ENCODE peak calls at places on chromosome 19, in four cellular contexts. One of them, this sample, is unnamed.

GRCh38 chr19:50998686-50999085 is 2.7 kb downstream of the KLK8 start:
- DNase-seq in K562: no peak
- DNase-seq in GM12878: no peak
- DNase-seq in HL-60: no peak
- DNase-seq in this sample: no peak

GRCh38 chr19:2097330-2098327 is 914 bp downstream of the IZUMO4 start:
- DNase-seq in K562: peak
- DNase-seq in HL-60: no peak
- DNase-seq in GM12878: no peak
- DNase-seq in this sample: no peak

GRCh38 chr19:18428837-18429674 is 8.9 kb downstream of the ISYNA1 start:
- DNase-seq in GM12878: no peak
- DNase-seq in K562: peak
- DNase-seq in HL-60: no peak
- DNase-seq in this sample: peak

GRCh38 chr19:48608798-48609263 is 2.3 kb downstream of the SPACA4 start:
- DNase-seq in GM12878: no peak
- DNase-seq in K562: peak
- DNase-seq in HL-60: peak
- DNase-seq in this sample: peak

GRCh38 chr19:50036905-50037304 is 11.1 kb downstream of the ZNF473 start:
- DNase-seq in GM12878: no peak
- DNase-seq in HL-60: no peak
- DNase-seq in K562: no peak
- DNase-seq in this sample: no peak

GRCh38 chr19:49655570-49656455 is 9.8 kb downstream of the IRF3 start:
- DNase-seq in HL-60: no peak
- DNase-seq in K562: no peak
- DNase-seq in GM12878: no peak
- DNase-seq in this sample: no peak

GRCh38 chr19:23093832-23094231 is 23.0 kb upstream of the ZNF730 start:
- DNase-seq in K562: peak
- DNase-seq in GM12878: no peak
- DNase-seq in HL-60: no peak
- DNase-seq in this sample: no peak

GRCh38 chr19:39187552-39187943 is 9.2 kb upstream of the NCCRP1 start:
- DNase-seq in GM12878: no peak
- DNase-seq in K562: no peak
- DNase-seq in HL-60: no peak
- DNase-seq in this sample: no peak

GRCh38 chr19:18433039-18433691 is 4.8 kb downstream of the ISYNA1 start:
- DNase-seq in HL-60: no peak
- DNase-seq in K562: peak
- DNase-seq in GM12878: no peak
- DNase-seq in this sample: no peak

GRCh38 chr19:36915992-36916830 is at the start of the genes ZNF568 and ZNF829:
- DNase-seq in HL-60: peak
- DNase-seq in K562: peak
- DNase-seq in GM12878: peak
- DNase-seq in this sample: peak

GRCh38 chr19:16078311-16078758 is 2.0 kb downstream of the TPM4 start:
- DNase-seq in K562: peak
- DNase-seq in GM12878: no peak
- DNase-seq in HL-60: no peak
- DNase-seq in this sample: no peak

GRCh38 chr19:50602935-50603334 is 34.7 kb upstream of the LRRC4B start:
- DNase-seq in GM12878: no peak
- DNase-seq in HL-60: no peak
- DNase-seq in K562: peak
- DNase-seq in this sample: no peak

GRCh38 chr19:39433480-39434079 is 2.2 kb downstream of the RPS16 start:
- DNase-seq in K562: no peak
- DNase-seq in HL-60: no peak
- DNase-seq in GM12878: no peak
- DNase-seq in this sample: no peak

GRCh38 chr19:17647071-17648020 is 40.8 kb downstream of the UNC13A start:
- DNase-seq in GM12878: no peak
- DNase-seq in K562: peak
- DNase-seq in HL-60: no peak
- DNase-seq in this sample: no peak

GRCh38 chr19:2494447-2495129 is 18.7 kb downstream of the GADD45B start:
- DNase-seq in GM12878: no peak
- DNase-seq in K562: peak
- DNase-seq in HL-60: peak
- DNase-seq in this sample: peak

GRCh38 chr19:43563816-43564215 is 11.5 kb downstream of the XRCC1 start:
- DNase-seq in GM12878: no peak
- DNase-seq in HL-60: no peak
- DNase-seq in K562: no peak
- DNase-seq in this sample: no peak

GRCh38 chr19:43562211-43562697 is 13.1 kb downstream of the XRCC1 start:
- DNase-seq in K562: no peak
- DNase-seq in GM12878: no peak
- DNase-seq in HL-60: peak
- DNase-seq in this sample: no peak

GRCh38 chr19:43561144-43561970 is 14.0 kb downstream of the XRCC1 start:
- DNase-seq in GM12878: no peak
- DNase-seq in HL-60: no peak
- DNase-seq in K562: no peak
- DNase-seq in this sample: no peak

GRCh38 chr19:43564800-43565199 is 10.5 kb downstream of the XRCC1 start:
- DNase-seq in K562: no peak
- DNase-seq in HL-60: no peak
- DNase-seq in GM12878: no peak
- DNase-seq in this sample: no peak

GRCh38 chr19:43562698-43563241 is 12.6 kb downstream of the XRCC1 start:
- DNase-seq in K562: no peak
- DNase-seq in GM12878: peak
- DNase-seq in HL-60: peak
- DNase-seq in this sample: no peak
- TF ChIP-seq POLR2AphosphoS5 in K562: no peak
- TF ChIP-seq POLR2AphosphoS5 in GM12878: no peak
- TF ChIP-seq POLR2AphosphoS5 in HL-60: peak
- TF ChIP-seq POLR2AphosphoS5 in this sample: no peak

GRCh38 chr19:34904846-34905527 is 21.7 kb upstream of the ZNF30 start:
- DNase-seq in K562: no peak
- DNase-seq in GM12878: no peak
- DNase-seq in HL-60: no peak
- DNase-seq in this sample: no peak
- TF ChIP-seq SPI1 in K562: no peak
- TF ChIP-seq SPI1 in GM12878: no peak
- TF ChIP-seq SPI1 in HL-60: no peak
- TF ChIP-seq SPI1 in this sample: no peak

GRCh38 chr19:47272448-47273312 is 2.0 kb upstream of the INAFM1 start:
- DNase-seq in K562: peak
- DNase-seq in GM12878: no peak
- DNase-seq in HL-60: peak
- DNase-seq in this sample: peak

GRCh38 chr19:47274071-47274890 is at the start of gene INAFM1:
- DNase-seq in GM12878: peak
- DNase-seq in K562: peak
- DNase-seq in HL-60: peak
- DNase-seq in this sample: peak

GRCh38 chr19:47275866-47276461 is 1.3 kb downstream of the INAFM1 start:
- DNase-seq in GM12878: no peak
- DNase-seq in HL-60: no peak
- DNase-seq in K562: peak
- DNase-seq in this sample: no peak

GRCh38 chr19:47273313-47274070 is 1.2 kb upstream of the INAFM1 start:
- DNase-seq in HL-60: peak
- DNase-seq in GM12878: no peak
- DNase-seq in K562: peak
- DNase-seq in this sample: peak

GRCh38 chr19:47274891-47275865 is 493 bp downstream of the INAFM1 start:
- DNase-seq in GM12878: no peak
- DNase-seq in K562: peak
- DNase-seq in HL-60: no peak
- DNase-seq in this sample: no peak
- TF ChIP-seq POLR2AphosphoS5 in GM12878: no peak
- TF ChIP-seq POLR2AphosphoS5 in K562: no peak
- TF ChIP-seq POLR2AphosphoS5 in HL-60: no peak
- TF ChIP-seq POLR2AphosphoS5 in this sample: no peak

GRCh38 chr19:5539431-5539833 is 28.3 kb downstream of the TINCR start:
- DNase-seq in K562: no peak
- DNase-seq in GM12878: no peak
- DNase-seq in HL-60: no peak
- DNase-seq in this sample: no peak
- TF ChIP-seq SPI1 in K562: no peak
- TF ChIP-seq SPI1 in GM12878: no peak
- TF ChIP-seq SPI1 in HL-60: no peak
- TF ChIP-seq SPI1 in this sample: no peak

DNA sequence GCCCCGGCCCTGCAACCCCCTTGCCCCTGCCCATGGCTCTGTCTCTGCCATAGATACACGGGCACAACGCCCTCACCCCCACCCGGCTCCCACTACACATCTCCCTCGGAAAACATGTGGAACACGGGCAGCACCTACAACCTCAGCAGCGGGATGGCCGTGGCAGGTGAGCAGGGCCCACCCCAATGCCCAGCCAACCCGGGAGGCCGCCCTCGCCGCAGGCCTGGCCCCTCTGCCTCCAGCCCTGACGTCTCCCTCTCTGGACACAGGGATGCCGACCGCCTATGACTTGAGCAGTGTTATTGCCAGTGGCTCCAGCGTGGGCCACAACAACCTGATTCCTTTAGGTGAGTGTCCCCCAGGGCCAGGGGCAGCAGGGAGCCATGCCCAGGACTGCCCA is 7.7 kb downstream of the YIPF2 start:
- DNase-seq in GM12878: no peak
- DNase-seq in K562: no peak
- DNase-seq in HL-60: no peak
- DNase-seq in this sample: no peak
- TF ChIP-seq POLR2AphosphoS5 in GM12878: no peak
- TF ChIP-seq POLR2AphosphoS5 in K562: no peak
- TF ChIP-seq POLR2AphosphoS5 in HL-60: peak
- TF ChIP-seq POLR2AphosphoS5 in this sample: no peak

DNA sequence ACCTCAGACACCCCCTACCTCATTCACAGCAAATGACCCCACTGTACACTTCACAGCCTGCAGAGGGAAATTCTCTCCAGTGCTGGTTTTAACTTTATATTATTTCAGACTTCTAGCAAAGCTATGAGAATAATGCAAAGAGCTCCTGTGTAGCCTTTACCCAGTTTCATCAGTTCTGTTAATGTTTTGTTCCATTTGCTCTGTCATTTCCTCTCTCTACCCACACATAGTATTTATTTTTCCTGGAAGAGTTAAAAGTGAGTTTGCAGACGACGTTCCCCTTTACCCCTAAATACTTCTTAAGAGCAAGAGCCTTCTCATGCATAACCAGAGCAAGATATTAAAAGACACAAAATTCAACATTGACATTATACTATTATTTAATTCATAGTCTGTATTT is 49.9 kb upstream of the ADGRE1 start:
- DNase-seq in HL-60: no peak
- DNase-seq in GM12878: no peak
- DNase-seq in K562: no peak
- DNase-seq in this sample: no peak
- TF ChIP-seq SPI1 in HL-60: no peak
- TF ChIP-seq SPI1 in GM12878: no peak
- TF ChIP-seq SPI1 in K562: no peak
- TF ChIP-seq SPI1 in this sample: no peak

GRCh38 chr19:41308450-41309224 is 1.3 kb upstream of the CCDC97 start:
- DNase-seq in K562: peak
- DNase-seq in GM12878: peak
- DNase-seq in HL-60: peak
- DNase-seq in this sample: no peak
- TF ChIP-seq POLR2AphosphoS5 in K562: peak
- TF ChIP-seq POLR2AphosphoS5 in GM12878: peak
- TF ChIP-seq POLR2AphosphoS5 in HL-60: peak
- TF ChIP-seq POLR2AphosphoS5 in this sample: peak

GRCh38 chr19:5293607-5294089 is 47.0 kb downstream of the PTPRS start:
- DNase-seq in HL-60: no peak
- DNase-seq in K562: no peak
- DNase-seq in GM12878: no peak
- DNase-seq in this sample: no peak

GRCh38 chr19:5292843-5293606 is 47.6 kb downstream of the PTPRS start:
- DNase-seq in K562: peak
- DNase-seq in HL-60: peak
- DNase-seq in GM12878: no peak
- DNase-seq in this sample: peak

GRCh38 chr19:5290336-5291262 is 50.0 kb downstream of the PTPRS start:
- DNase-seq in HL-60: no peak
- DNase-seq in K562: peak
- DNase-seq in GM12878: no peak
- DNase-seq in this sample: no peak

GRCh38 chr19:5291588-5292193 is 48.9 kb downstream of the PTPRS start:
- DNase-seq in K562: no peak
- DNase-seq in GM12878: no peak
- DNase-seq in HL-60: no peak
- DNase-seq in this sample: no peak

DNA sequence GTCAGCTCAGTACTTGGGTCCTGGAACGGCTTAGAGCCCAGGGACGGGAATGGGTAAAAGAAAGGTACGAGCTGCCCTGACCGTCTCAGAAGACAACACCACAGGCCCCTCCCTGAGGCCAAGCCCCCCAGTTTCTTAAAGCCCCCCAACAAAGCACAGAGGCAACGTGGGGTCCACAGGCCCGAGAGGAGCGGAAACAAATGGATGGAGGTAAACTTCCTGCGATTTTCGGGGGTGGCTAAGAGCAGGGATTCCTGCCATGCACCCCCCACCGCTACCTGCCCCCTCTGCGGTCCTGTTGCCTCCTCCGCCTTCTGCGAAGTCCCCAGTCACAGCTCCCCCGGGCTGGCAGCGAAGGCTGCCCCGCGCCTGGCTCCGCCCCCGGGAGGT is 48.2 kb downstream of the PTPRS start:
- DNase-seq in K562: peak
- DNase-seq in GM12878: no peak
- DNase-seq in HL-60: no peak
- DNase-seq in this sample: no peak
- TF ChIP-seq SPI1 in K562: no peak
- TF ChIP-seq SPI1 in GM12878: no peak
- TF ChIP-seq SPI1 in HL-60: no peak
- TF ChIP-seq SPI1 in this sample: no peak

DNA sequence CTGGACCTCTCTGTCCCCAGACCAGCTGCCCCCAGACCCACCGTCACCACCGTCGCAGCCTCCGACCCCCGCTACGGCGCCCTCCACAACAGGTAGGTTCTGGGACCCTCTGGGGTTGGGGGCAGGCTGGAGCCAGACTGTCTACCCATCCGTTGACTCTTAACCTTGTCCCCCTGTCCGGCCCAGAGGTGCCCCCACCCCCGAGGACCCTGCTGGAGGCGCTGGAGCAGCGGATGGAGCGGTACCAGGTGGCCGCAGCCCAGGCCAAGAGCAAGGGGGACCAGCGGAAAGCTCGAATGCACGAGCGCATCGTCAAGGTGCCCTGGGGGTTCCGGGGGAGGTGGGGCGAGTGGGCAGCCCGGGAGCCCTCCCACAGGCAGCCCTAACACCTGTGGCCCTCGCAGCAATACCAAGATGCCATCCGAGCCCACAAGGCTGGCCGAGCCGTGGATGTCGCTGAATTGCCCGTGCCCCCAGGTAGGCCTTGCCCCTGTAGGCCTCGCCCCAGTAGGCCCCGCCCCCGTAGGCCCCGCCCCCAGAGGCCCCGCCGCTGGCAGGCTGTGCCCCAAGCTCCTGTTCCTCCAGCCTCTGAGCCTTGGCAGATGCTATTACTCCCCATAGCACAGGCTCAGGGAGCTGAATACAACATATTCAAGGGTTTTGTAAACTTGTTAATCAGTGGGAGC is 12.9 kb downstream of the CC2D1A start:
- DNase-seq in GM12878: no peak
- DNase-seq in HL-60: no peak
- DNase-seq in K562: no peak
- DNase-seq in this sample: no peak
- TF ChIP-seq POLR2AphosphoS5 in GM12878: no peak
- TF ChIP-seq POLR2AphosphoS5 in HL-60: no peak
- TF ChIP-seq POLR2AphosphoS5 in K562: no peak
- TF ChIP-seq POLR2AphosphoS5 in this sample: no peak

GRCh38 chr19:29476528-29476927 is 49.3 kb upstream of the VSTM2B start:
- DNase-seq in GM12878: no peak
- DNase-seq in K562: no peak
- DNase-seq in HL-60: no peak
- DNase-seq in this sample: no peak
- TF ChIP-seq SPI1 in GM12878: no peak
- TF ChIP-seq SPI1 in K562: no peak
- TF ChIP-seq SPI1 in HL-60: no peak
- TF ChIP-seq SPI1 in this sample: no peak